ENCODE peak calls at places on chromosomes 7 and 10, in seven cellular contexts. Q is right lobe of liver; D is SJCRH30; E is naive B cell; S is choroid plexus epithelial cell; A is coronary artery; F is activated gamma-delta T cell treated with anti-CD3 and anti-CD28 coated beads, Interleukin-2, amount 50 U/mL, for 16 hours. W is an unnamed sample.
A peak's percentile ranks its signal among the peaks of the same experiment; 100 is the strongest.

GRCh38 chr7:110090113-110090820 is 1000.7 kb upstream of the LRRN3 start:
- DNase-seq in Q (no peak), S (peak; percentile 77), A (no peak), D (peak; percentile 62), E (no peak), F (no peak), W (peak; percentile 7)

GRCh38 chr10:21334891-21335696 is 190.4 kb downstream of the SKIDA1 start:
- DNase-seq in A (no peak), Q (no peak), F (no peak), E (no peak), S (peak; percentile 87), D (peak; percentile 21), W (no peak)

GRCh38 chr10:103062854-103063642 is 130.0 kb downstream of the NT5C2 start:
- DNase-seq in S (no peak), D (no peak), Q (no peak), A (no peak), F (no peak), E (no peak), W (no peak)

GRCh38 chr7:6276911-6277408 is 4.5 kb upstream of the CYTH3 start:
- DNase-seq in E (no peak), Q (no peak), F (no peak), D (no peak), S (peak; percentile 67), A (no peak), W (no peak)

GRCh38 chr10:115818015-115818414 is 455.0 kb downstream of the GFRA1 start:
- DNase-seq in D (no peak), F (no peak), A (no peak), Q (no peak), E (no peak), S (peak; percentile 24), W (no peak)

GRCh38 chr7:29879609-29880008 is 73.3 kb downstream of the WIPF3 start:
- DNase-seq in A (no peak), S (peak; percentile 74), E (no peak), F (no peak), D (no peak), Q (no peak), W (no peak)

GRCh38 chr10:15158448-15158847 is 10.0 kb downstream of the NMT2 start:
- DNase-seq in Q (no peak), D (no peak), A (no peak), E (no peak), F (no peak), S (no peak), W (no peak)

GRCh38 chr7:153386581-153386980 is 627.0 kb downstream of the ACTR3B start:
- DNase-seq in Q (no peak), F (no peak), E (no peak), A (peak; percentile 28), S (no peak), D (no peak), W (no peak)

GRCh38 chr7:15682751-15683150 is 3.7 kb downstream of the MEOX2 start:
- DNase-seq in Q (no peak), F (no peak), E (no peak), S (no peak), D (no peak), A (no peak), W (no peak)

GRCh38 chr7:26187380-26188290 is 12.9 kb downstream of the HNRNPA2B1 start:
- DNase-seq in S (no peak), D (peak; percentile 58), Q (no peak), A (no peak), E (no peak), F (no peak), W (no peak)

W was measured in iPS DF 19.7.